ENCODE peak calls at places on chromosomes 11 and 22, in eight cellular contexts. A is IMR-90, Q is omental fat pad, S is cardiac muscle cell, O is foreskin fibroblast, K is epithelial cell of esophagus, C is lower leg skin, R is GM12865. G is an unnamed sample.

GRCh38 chr11:125627236-125627910 is 2.4 kb downstream of the CHEK1 start:
- DNase-seq in O (peak), K (no peak), S (no peak), R (no peak), A (peak), Q (no peak), C (no peak), G (no peak)

GRCh38 chr22:49139492-49140151 is 688.1 kb downstream of the BRD1 start:
- DNase-seq in O (no peak), C (no peak), R (no peak), S (no peak), K (no peak), A (no peak), Q (no peak), G (no peak)

GRCh38 chr11:62145261-62145871 is 21.6 kb downstream of the INCENP start:
- DNase-seq in K (no peak), C (no peak), Q (no peak), R (no peak), O (no peak), A (no peak), S (no peak), G (no peak)

GRCh38 chr22:42074153-42074750 is at the start of gene PHETA2:
- DNase-seq in Q (no peak), A (peak), C (no peak), S (peak), O (peak), R (peak), K (peak), G (peak)

GRCh38 chr22:29947410-29948387 is 64.7 kb downstream of the MTMR3 start:
- DNase-seq in K (no peak), Q (no peak), A (peak), O (peak), S (no peak), R (no peak), C (no peak), G (no peak)

GRCh38 chr11:110349109-110349996 is 52.9 kb upstream of the RDX start:
- DNase-seq in O (no peak), R (peak), K (no peak), A (no peak), Q (no peak), C (no peak), S (no peak), G (peak)

GRCh38 chr22:20021196-20022181 is 579 bp downstream of the TANGO2 start:
- DNase-seq in S (peak), O (peak), R (no peak), A (peak), K (peak), C (peak), Q (no peak), G (no peak)

GRCh38 chr11:126197277-126197939 is 14.0 kb downstream of the RPUSD4 start:
- DNase-seq in C (no peak), O (peak), R (peak), A (peak), S (no peak), Q (no peak), K (peak), G (no peak)

GRCh38 chr11:63536669-63537292 is at the start of gene PLAAT4:
- DNase-seq in R (peak), C (no peak), K (no peak), A (peak), O (peak), Q (no peak), S (no peak), G (peak)

GRCh38 chr11:96424693-96425092 is 34.9 kb downstream of the JRKL start:
- DNase-seq in K (peak), S (no peak), Q (no peak), O (peak), R (no peak), A (peak), C (no peak), G (no peak)

GRCh38 chr22:30947821-30948454 is 20.6 kb downstream of the MORC2 start:
- DNase-seq in Q (no peak), S (peak), R (peak), A (peak), K (peak), O (peak), C (no peak), G (peak)

GRCh38 chr11:121163658-121164308 is 62.7 kb downstream of the TECTA start:
- DNase-seq in O (no peak), A (no peak), Q (no peak), C (no peak), K (peak), R (peak), S (no peak), G (no peak)

GRCh38 chr11:129315781-129316579 is 59.7 kb upstream of the BARX2 start:
- DNase-seq in Q (no peak), R (no peak), C (no peak), S (no peak), A (no peak), K (peak), O (no peak), G (no peak)

GRCh38 chr22:49229483-49230193 is 598.0 kb downstream of the BRD1 start:
- DNase-seq in K (no peak), S (no peak), A (no peak), Q (no peak), R (no peak), C (no peak), O (no peak), G (no peak)

GRCh38 chr11:17742019-17742418 is 7.4 kb downstream of the KCNC1 start:
- DNase-seq in A (no peak), K (no peak), C (no peak), O (no peak), Q (no peak), R (no peak), S (no peak), G (no peak)

GRCh38 chr11:33160147-33160546 is 1.1 kb downstream of the CSTF3 start:
- DNase-seq in S (no peak), K (peak), R (peak), O (peak), C (no peak), A (peak), Q (no peak), G (no peak)

GRCh38 chr22:22369962-22370265 is 125.3 kb downstream of the VPREB1 start:
- DNase-seq in O (no peak), A (no peak), Q (no peak), C (peak), S (no peak), R (no peak), K (no peak), G (no peak)

GRCh38 chr22:39290724-39291161 is 28.7 kb downstream of the RPL3 start:
- DNase-seq in A (peak), R (peak), K (peak), Q (peak), C (peak), S (peak), O (peak), G (no peak)

DNA sequence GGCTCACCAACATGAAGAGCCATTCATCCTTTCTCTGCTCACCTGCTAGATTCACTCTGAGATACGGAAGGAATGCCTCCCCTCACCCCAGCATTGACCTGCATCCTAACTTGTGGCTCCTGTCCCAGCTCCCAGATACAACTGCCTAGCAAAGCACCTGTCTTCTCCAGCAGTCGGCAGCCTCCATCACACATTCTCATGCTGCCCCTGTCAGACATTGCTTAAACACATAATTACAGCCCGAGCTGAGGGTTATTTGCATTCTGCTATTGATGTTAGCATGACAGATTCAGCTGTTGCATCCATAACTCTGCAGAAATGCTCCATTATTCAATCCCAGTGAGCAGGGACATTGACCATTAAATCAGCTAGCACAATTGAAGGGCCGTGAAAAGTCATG is 184.4 kb upstream of the NARS2 start:
- DNase-seq in O (no peak), S (no peak), Q (no peak), C (no peak), R (no peak), K (no peak), A (no peak), G (no peak)
- TF ChIP-seq CTCF in O (no peak), S (no peak), Q (no peak), C (no peak), R (no peak), K (no peak), A (no peak), G (no peak)

GRCh38 chr11:117201516-117201866 is 2.3 kb downstream of the TAGLN start:
- DNase-seq in R (no peak), Q (no peak), C (no peak), A (no peak), O (no peak), S (no peak), K (no peak), G (no peak)

GRCh38 chr11:117202386-117203068 is 3.4 kb downstream of the TAGLN start:
- DNase-seq in R (no peak), Q (no peak), C (no peak), S (no peak), O (no peak), K (no peak), A (no peak), G (no peak)

GRCh38 chr11:117199916-117200812 is 994 bp downstream of the TAGLN start:
- DNase-seq in S (no peak), A (no peak), K (no peak), C (no peak), O (no peak), R (no peak), Q (no peak), G (no peak)

GRCh38 chr11:117201906-117202305 is 2.7 kb downstream of the TAGLN start:
- DNase-seq in S (no peak), C (no peak), K (no peak), A (no peak), Q (no peak), R (no peak), O (no peak), G (no peak)

DNA sequence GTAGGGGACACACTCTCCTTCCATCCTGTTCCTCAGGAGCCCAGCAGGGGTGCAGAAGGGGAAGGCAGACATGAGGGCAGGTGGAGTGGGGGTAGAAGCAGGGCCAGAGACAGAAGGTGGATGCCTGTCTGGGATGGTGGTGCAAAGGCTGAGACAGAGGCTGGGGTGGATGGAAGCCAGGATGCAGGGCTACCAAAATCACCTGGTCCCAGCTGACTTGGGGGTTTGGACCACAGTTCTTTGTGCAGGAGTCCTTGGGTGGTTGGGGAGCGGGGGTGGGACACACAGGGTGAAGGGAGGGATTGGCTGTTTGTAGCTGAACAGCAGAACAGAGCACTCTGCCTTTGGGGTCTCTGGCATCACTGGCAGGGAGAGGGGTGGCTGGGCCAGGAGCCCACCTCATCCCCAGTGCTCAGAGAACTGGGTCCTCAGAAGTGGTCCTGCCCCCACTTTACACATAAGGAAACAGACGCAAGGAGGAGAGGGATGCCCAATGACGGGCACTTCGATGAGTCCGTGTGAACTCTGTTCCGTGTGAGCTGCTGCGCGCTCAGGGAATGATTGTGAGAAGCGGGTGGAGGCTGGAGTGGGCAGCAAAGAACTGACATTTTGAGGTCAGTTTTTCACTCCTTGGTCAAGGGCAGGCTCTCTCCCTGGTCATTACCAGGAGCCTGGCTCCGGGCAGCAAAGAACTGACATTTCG is 1.8 kb downstream of the TAGLN start:
- DNase-seq in O (no peak), K (no peak), Q (no peak), R (no peak), C (no peak), A (peak), S (no peak), G (no peak)
- TF ChIP-seq CTCF in O (no peak), K (no peak), Q (no peak), R (no peak), C (no peak), A (no peak), S (no peak), G (no peak)

GRCh38 chr11:406796-407650 is 7.8 kb downstream of the SIGIRR start:
- DNase-seq in K (peak), S (peak), C (peak), R (peak), Q (no peak), O (peak), A (peak), G (peak)
- TF ChIP-seq CTCF in K (no peak), S (peak), C (no peak), R (peak), Q (no peak), O (no peak), A (peak), G (peak)

GRCh38 chr22:43142881-43143562 is at the start of gene MCAT:
- DNase-seq in R (peak), O (peak), K (peak), S (peak), A (peak), Q (peak), C (peak), G (peak)
- TF ChIP-seq CTCF in R (no peak), O (no peak), K (no peak), S (no peak), A (no peak), Q (no peak), C (no peak), G (no peak)

GRCh38 chr11:83306385-83307080 is 20.4 kb upstream of the CCDC90B start:
- DNase-seq in S (no peak), O (no peak), A (no peak), K (no peak), Q (no peak), C (no peak), R (no peak), G (no peak)

DNA sequence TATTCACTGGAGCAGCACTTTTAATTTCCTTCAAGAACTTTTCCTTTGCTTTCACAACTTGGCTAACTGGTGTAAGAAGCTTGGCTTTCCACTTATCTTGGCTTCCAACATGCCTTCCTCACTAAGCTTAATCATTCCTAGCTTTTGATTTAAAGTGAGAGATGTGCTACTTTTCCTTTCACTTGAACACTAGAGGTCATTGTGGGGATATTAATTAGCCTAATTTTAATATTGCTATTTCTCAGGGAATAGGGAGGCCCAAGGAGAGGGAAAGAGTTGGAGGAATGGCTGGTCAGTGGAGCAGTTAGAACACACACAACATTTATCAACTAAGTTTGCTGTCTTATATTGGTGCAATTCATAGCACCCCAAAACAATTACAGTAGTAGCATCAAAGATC is 24.6 kb upstream of the CCDC90B start:
- DNase-seq in K (no peak), Q (no peak), O (no peak), A (no peak), C (no peak), S (no peak), R (no peak), G (no peak)
- TF ChIP-seq CTCF in K (no peak), Q (no peak), O (no peak), A (no peak), C (no peak), S (no peak), R (no peak), G (no peak)

DNA sequence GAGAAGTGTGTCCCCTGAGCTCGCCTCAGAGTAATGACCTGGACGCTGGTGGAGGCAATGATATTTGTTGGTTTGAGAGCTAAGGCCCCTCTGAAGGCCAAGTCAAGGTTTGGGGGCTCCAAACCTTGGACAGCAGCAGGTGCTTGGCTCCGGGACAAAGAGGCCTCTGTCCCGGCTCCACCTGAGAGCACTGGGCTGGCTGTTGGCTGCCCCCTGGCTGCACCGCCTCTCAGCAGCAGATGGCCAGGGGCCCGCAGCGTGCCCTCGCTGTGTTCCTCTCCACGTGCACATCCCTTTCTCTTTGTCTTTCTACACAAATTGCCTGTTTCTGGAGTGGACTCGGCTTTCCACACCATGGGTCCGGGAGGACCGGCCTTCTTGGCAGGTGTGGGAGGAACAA is 301.3 kb downstream of the NTM start:
- DNase-seq in R (no peak), A (no peak), S (peak), O (no peak), C (no peak), K (no peak), Q (no peak), G (no peak)
- TF ChIP-seq CTCF in R (no peak), A (no peak), S (no peak), O (no peak), C (no peak), K (no peak), Q (no peak), G (peak)

GRCh38 chr22:47015589-47016178 is 253.2 kb downstream of the TBC1D22A start:
- DNase-seq in A (no peak), Q (no peak), S (no peak), K (no peak), O (no peak), R (no peak), C (no peak), G (no peak)

GRCh38 chr22:47012589-47013365 is 250.3 kb downstream of the TBC1D22A start:
- DNase-seq in S (no peak), C (no peak), A (peak), O (peak), R (no peak), Q (no peak), K (peak), G (no peak)

GRCh38 chr22:47013861-47014635 is 251.6 kb downstream of the TBC1D22A start:
- DNase-seq in Q (no peak), C (no peak), S (no peak), R (no peak), A (no peak), O (no peak), K (no peak), G (no peak)

GRCh38 chr22:47014946-47015345 is 252.5 kb downstream of the TBC1D22A start:
- DNase-seq in O (no peak), S (no peak), Q (no peak), A (no peak), K (no peak), R (no peak), C (no peak), G (no peak)

DNA sequence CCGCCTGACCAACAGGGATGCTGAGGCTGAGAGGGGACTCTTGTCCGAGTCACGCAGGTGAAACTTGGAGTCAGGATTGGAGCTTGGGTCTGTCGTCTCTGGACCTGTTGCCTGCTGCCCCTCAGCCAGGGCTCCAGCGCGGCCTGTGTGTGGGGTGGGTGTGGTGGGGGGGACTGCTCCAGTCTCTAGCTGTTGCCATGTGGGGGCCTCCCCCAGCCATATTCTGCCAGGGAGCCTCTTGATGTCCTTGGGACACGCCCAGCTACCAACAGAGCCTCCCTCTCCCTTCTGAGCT is 252.1 kb downstream of the TBC1D22A start:
- DNase-seq in C (no peak), R (no peak), K (no peak), S (no peak), A (no peak), Q (no peak), O (no peak), G (no peak)
- TF ChIP-seq CTCF in C (no peak), R (no peak), K (no peak), S (no peak), A (no peak), Q (no peak), O (no peak), G (no peak)

GRCh38 chr22:31998784-31999435 is 44.2 kb upstream of the SLC5A1 start:
- DNase-seq in K (no peak), O (no peak), S (no peak), Q (no peak), R (no peak), A (no peak), C (no peak), G (no peak)

GRCh38 chr22:32000171-32000570 is 42.9 kb upstream of the SLC5A1 start:
- DNase-seq in S (no peak), O (no peak), A (no peak), R (no peak), K (no peak), Q (no peak), C (no peak), G (no peak)

GRCh38 chr22:31995807-31996206 is 47.3 kb upstream of the SLC5A1 start:
- DNase-seq in K (no peak), A (no peak), O (no peak), R (no peak), Q (no peak), S (no peak), C (no peak), G (no peak)

GRCh38 chr22:31995046-31995445 is 48.0 kb upstream of the SLC5A1 start:
- DNase-seq in K (no peak), A (no peak), R (no peak), S (no peak), O (no peak), C (no peak), Q (no peak), G (no peak)
- TF ChIP-seq CTCF in K (no peak), A (peak), R (no peak), S (peak), O (no peak), C (no peak), Q (no peak), G (no peak)

GRCh38 chr11:100442017-100442416 is 245.1 kb upstream of the ARHGAP42 start:
- DNase-seq in O (no peak), S (no peak), Q (no peak), R (no peak), C (no peak), K (peak), A (no peak), G (no peak)

DNA sequence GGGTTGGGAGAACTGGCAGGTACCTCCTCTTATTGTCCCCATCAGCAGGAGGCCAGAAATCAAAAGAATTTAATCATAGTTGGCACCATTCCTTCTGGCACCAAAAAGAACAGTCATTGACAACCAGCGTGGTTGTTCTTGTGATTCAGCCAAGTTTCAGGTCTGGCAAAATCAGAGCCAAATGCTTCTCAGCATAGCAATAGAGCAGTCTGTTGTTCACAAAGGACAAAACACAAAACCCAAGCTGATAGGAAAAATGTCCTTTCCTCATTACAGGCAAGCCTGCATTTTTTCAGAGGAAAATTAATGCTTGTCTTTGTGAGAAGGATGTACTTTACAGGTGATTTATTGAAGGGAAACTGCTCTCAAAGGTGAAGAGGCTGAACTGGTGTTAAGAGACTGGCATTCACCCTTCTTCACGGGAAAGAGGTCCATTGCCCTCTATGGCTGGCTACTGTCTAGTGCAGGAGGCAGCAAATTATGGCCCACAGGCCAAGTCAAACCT is 241.8 kb upstream of the ARHGAP42 start:
- DNase-seq in K (peak), R (no peak), A (no peak), S (peak), C (peak), Q (no peak), O (no peak), G (no peak)
- TF ChIP-seq CTCF in K (peak), R (no peak), A (no peak), S (no peak), C (no peak), Q (no peak), O (no peak), G (no peak)